ENCODE peak calls at places on chromosomes 2 and 18, in eight cellular contexts. B is NCI-H774, D is SJSA1, Y is NCI-H748 treated with DMSO at 0.1 percent for 48 hours, Z is H54, V is H9, W is GDM1, A is pulmonary artery endothelial cell. O is an unnamed sample.

GRCh38 chr2:20533993-20534591 is 87.2 kb downstream of the RHOB start:
- DNase-seq in A (no peak), W (no peak), D (no peak), Z (no peak), B (no peak), V (no peak), Y (no peak), O (no peak)

GRCh38 chr18:33467531-33467930 is 27.0 kb upstream of the CCDC178 start:
- DNase-seq in V (no peak), W (no peak), Z (no peak), A (no peak), Y (no peak), B (no peak), D (no peak), O (no peak)

GRCh38 chr2:43083710-43084698 is 142.4 kb downstream of the ZFP36L2 start:
- DNase-seq in W (no peak), Z (no peak), B (no peak), Y (no peak), D (peak), A (no peak), V (peak), O (peak)

GRCh38 chr2:56132138-56132537 is 51.7 kb upstream of the CCDC85A start:
- DNase-seq in B (peak), Y (peak), Z (peak), V (no peak), D (no peak), W (no peak), A (peak), O (peak)

GRCh38 chr2:70861774-70862644 is 26.4 kb upstream of the CD207 start:
- DNase-seq in B (peak), A (peak), Z (peak), D (peak), V (peak), W (peak), Y (peak), O (peak)

GRCh38 chr2:239908308-239908707 is 116.8 kb downstream of the NDUFA10 start:
- DNase-seq in B (no peak), W (no peak), D (no peak), Z (no peak), Y (no peak), V (no peak), A (no peak), O (no peak)

GRCh38 chr2:240372051-240372450 is 63.4 kb upstream of the GPC1 start:
- DNase-seq in W (no peak), A (no peak), Z (no peak), B (no peak), D (no peak), V (no peak), Y (no peak), O (no peak)

GRCh38 chr2:134120718-134121630 is 132.9 kb upstream of the MGAT5 start:
- DNase-seq in Y (peak), B (peak), W (peak), V (peak), Z (peak), D (peak), A (no peak), O (peak)

GRCh38 chr2:36277146-36277808 is 78.3 kb upstream of the CRIM1 start:
- DNase-seq in D (peak), Y (no peak), V (no peak), W (no peak), Z (peak), A (no peak), B (no peak), O (no peak)

GRCh38 chr2:121297217-121297830 is 12.3 kb upstream of the TFCP2L1 start:
- DNase-seq in A (no peak), Y (no peak), V (peak), Z (peak), D (peak), W (no peak), B (peak), O (peak)

GRCh38 chr2:240462704-240463273 is 27.3 kb downstream of the GPC1 start:
- DNase-seq in B (no peak), D (no peak), V (no peak), A (no peak), W (no peak), Z (no peak), Y (no peak), O (no peak)

GRCh38 chr2:218329027-218329825 is 27.4 kb upstream of the CATIP start:
- DNase-seq in W (no peak), Z (no peak), A (no peak), B (no peak), V (no peak), Y (no peak), D (no peak), O (no peak)

GRCh38 chr2:52210611-52211010 is 1178.7 kb upstream of the NRXN1 start:
- DNase-seq in Z (no peak), V (no peak), B (no peak), W (no peak), D (no peak), Y (no peak), A (no peak), O (no peak)

GRCh38 chr18:35144628-35145027 is 96.2 kb upstream of the ZNF397 start:
- DNase-seq in B (no peak), V (no peak), Y (no peak), D (no peak), A (no peak), W (no peak), Z (no peak), O (no peak)

GRCh38 chr18:44895176-44895798 is 214.6 kb downstream of the SETBP1 start:
- DNase-seq in B (peak), D (peak), V (no peak), W (peak), Z (no peak), A (peak), Y (no peak), O (peak)

GRCh38 chr18:58569490-58569911 is 59.4 kb downstream of the ALPK2 start:
- DNase-seq in Z (no peak), A (no peak), W (no peak), V (no peak), Y (peak), D (no peak), B (no peak), O (no peak)

GRCh38 chr2:187034434-187034833 is 185.5 kb upstream of the ZSWIM2 start:
- DNase-seq in A (no peak), B (no peak), Y (no peak), Z (no peak), W (no peak), D (no peak), V (no peak), O (no peak)

GRCh38 chr2:14344355-14344754 is 288.2 kb upstream of the LRATD1 start:
- DNase-seq in V (no peak), B (no peak), D (no peak), A (no peak), Z (no peak), W (no peak), Y (no peak), O (no peak)

GRCh38 chr2:219570924-219571310 is 422 bp downstream of the OBSL1 start:
- DNase-seq in Y (no peak), B (no peak), A (no peak), W (no peak), V (no peak), D (peak), Z (no peak), O (no peak)

GRCh38 chr18:14920976-14921375 is 173.0 kb downstream of the ANKRD30B start:
- DNase-seq in Y (peak), D (no peak), V (no peak), B (no peak), W (no peak), A (no peak), Z (no peak), O (no peak)

GRCh38 chr2:159882069-159882468 is 84.1 kb upstream of the CD302 start:
- DNase-seq in D (no peak), W (no peak), Y (no peak), B (no peak), V (no peak), A (no peak), Z (no peak), O (no peak)

GRCh38 chr2:120013569-120014223 is 819 bp downstream of the EPB41L5 start:
- DNase-seq in Z (no peak), D (no peak), A (no peak), B (peak), Y (peak), V (peak), W (no peak), O (no peak)

GRCh38 chr2:219598308-219599078 is 836 bp downstream of the STK11IP start:
- DNase-seq in Y (peak), W (no peak), B (no peak), A (no peak), V (no peak), D (no peak), Z (no peak), O (no peak)

GRCh38 chr2:127735044-127735443 is 33.7 kb downstream of the SFT2D3 start:
- DNase-seq in Y (no peak), Z (no peak), V (no peak), B (no peak), W (no peak), D (no peak), A (no peak), O (no peak)

GRCh38 chr2:65397122-65397521 is 35.3 kb downstream of the SPRED2 start:
- DNase-seq in W (no peak), B (no peak), D (no peak), A (no peak), Z (no peak), V (no peak), Y (no peak), O (no peak)

GRCh38 chr18:3213231-3214059 is 6.3 kb downstream of the MYOM1 start:
- DNase-seq in A (no peak), Z (no peak), V (no peak), Y (no peak), D (no peak), B (no peak), W (peak), O (no peak)

O was measured in Ammon's horn.